ENCODE peak calls at places on chromosome 7, in eight cellular contexts. H is A549; F is AG04449; B is neural progenitor cell; G is GM19239; E is iPS DF 6.9; O is stimulated activated CD4-positive, alpha-beta T cell treated with anti-CD3 and anti-CD28 coated beads, Interleukin-2, amount 100 ng/mL, for 24 hours; Q is cardiac muscle cell. U is an unnamed sample.

GRCh38 chr7:4080013-4080412 is 602.1 kb upstream of the FOXK1 start:
- DNase-seq in H (no peak), F (no peak), B (no peak), G (no peak), E (no peak), O (no peak), Q (no peak), U (no peak)

GRCh38 chr7:100632951-100633717 is 8.2 kb downstream of the TFR2 start:
- DNase-seq in H (peak), F (no peak), B (peak), G (peak), E (no peak), O (peak), Q (peak), U (peak)

GRCh38 chr7:17152698-17153097 is 145.8 kb upstream of the AHR start:
- DNase-seq in H (no peak), F (no peak), B (no peak), G (no peak), E (no peak), O (no peak), Q (no peak), U (no peak)

GRCh38 chr7:3942778-3943177 is 641.7 kb downstream of the SDK1 start:
- DNase-seq in H (peak), F (no peak), B (no peak), G (no peak), E (no peak), O (no peak), Q (no peak), U (no peak)

GRCh38 chr7:8823486-8823885 is 390.1 kb downstream of the NXPH1 start:
- DNase-seq in H (peak), F (no peak), B (no peak), G (no peak), E (no peak), O (no peak), Q (no peak), U (no peak)

GRCh38 chr7:156585926-156586325 is 54.6 kb upstream of the RNF32 start:
- DNase-seq in H (no peak), F (no peak), B (no peak), G (no peak), E (no peak), O (no peak), Q (no peak), U (no peak)

GRCh38 chr7:82164410-82164809 is 279.2 kb downstream of the CACNA2D1 start:
- DNase-seq in H (no peak), F (no peak), B (no peak), G (no peak), E (no peak), O (no peak), Q (no peak), U (no peak)

GRCh38 chr7:151017953-151018420 is 6.3 kb downstream of the ATG9B start:
- DNase-seq in H (peak), F (no peak), B (peak), G (peak), E (peak), O (peak), Q (peak), U (peak)

GRCh38 chr7:86559096-86559495 is 84.6 kb upstream of the GRM3 start:
- DNase-seq in H (no peak), F (no peak), B (no peak), G (no peak), E (no peak), O (no peak), Q (no peak), U (no peak)

GRCh38 chr7:930975-931758 is 23.3 kb downstream of the ADAP1 start:
- DNase-seq in H (no peak), F (no peak), B (no peak), G (no peak), E (no peak), O (no peak), Q (no peak), U (no peak)

GRCh38 chr7:102431617-102432298 is 1.6 kb upstream of the ORAI2 start:
- DNase-seq in H (peak), F (no peak), B (no peak), G (no peak), E (no peak), O (peak), Q (peak), U (no peak)

GRCh38 chr7:82051641-82052040 is 281.8 kb upstream of the HGF start:
- DNase-seq in H (peak), F (no peak), B (peak), G (no peak), E (no peak), O (no peak), Q (no peak), U (no peak)

GRCh38 chr7:155225516-155225915 is 72.2 kb upstream of the INSIG1 start:
- DNase-seq in H (no peak), F (no peak), B (no peak), G (no peak), E (no peak), O (no peak), Q (no peak), U (no peak)

GRCh38 chr7:93949468-93949867 is 27.9 kb downstream of the GNG11 start:
- DNase-seq in H (peak), F (peak), B (no peak), G (no peak), E (no peak), O (no peak), Q (no peak), U (no peak)